ENCODE peak calls at places on chromosomes 3 and 15, in four cellular contexts. One of them, this sample, is unnamed.

GRCh38 chr3:150945226-150945625 is 27.3 kb downstream of the CLRN1 start:
- DNase-seq in M059J: peak
- DNase-seq in HEK293T: no peak
- DNase-seq in transverse colon: no peak
- DNase-seq in this sample: peak

GRCh38 chr15:77066961-77067690 is 3.8 kb downstream of the TSPAN3 start:
- DNase-seq in transverse colon: no peak
- DNase-seq in M059J: peak
- DNase-seq in HEK293T: peak
- DNase-seq in this sample: no peak

GRCh38 chr15:42608110-42608531 is 32.7 kb downstream of the STARD9 start:
- DNase-seq in HEK293T: no peak
- DNase-seq in M059J: peak
- DNase-seq in transverse colon: peak
- DNase-seq in this sample: peak

GRCh38 chr15:27342991-27343390 is 372.0 kb downstream of the GABRG3 start:
- DNase-seq in transverse colon: no peak
- DNase-seq in HEK293T: no peak
- DNase-seq in M059J: no peak
- DNase-seq in this sample: no peak

GRCh38 chr3:111956995-111957736 is 21.7 kb upstream of the ABHD10 start:
- DNase-seq in HEK293T: no peak
- DNase-seq in transverse colon: no peak
- DNase-seq in M059J: no peak
- DNase-seq in this sample: no peak

GRCh38 chr15:69304176-69304533 is 5.4 kb downstream of the PAQR5 start:
- DNase-seq in HEK293T: no peak
- DNase-seq in transverse colon: no peak
- DNase-seq in M059J: peak
- DNase-seq in this sample: peak

GRCh38 chr3:16978234-16978920 is 93.6 kb downstream of the PLCL2 start:
- DNase-seq in HEK293T: no peak
- DNase-seq in transverse colon: no peak
- DNase-seq in M059J: peak
- DNase-seq in this sample: peak

GRCh38 chr3:50502584-50503423 is 630 bp downstream of the CACNA2D2 start:
- DNase-seq in M059J: no peak
- DNase-seq in HEK293T: peak
- DNase-seq in transverse colon: no peak
- DNase-seq in this sample: no peak

GRCh38 chr15:95928822-95929221 is 401.7 kb upstream of the NR2F2 start:
- DNase-seq in HEK293T: no peak
- DNase-seq in M059J: no peak
- DNase-seq in transverse colon: no peak
- DNase-seq in this sample: no peak

GRCh38 chr3:192188218-192188835 is 539.0 kb downstream of the FGF12 start:
- DNase-seq in M059J: peak
- DNase-seq in HEK293T: peak
- DNase-seq in transverse colon: peak
- DNase-seq in this sample: peak

GRCh38 chr15:81098884-81099601 is 35.0 kb upstream of the CFAP161 start:
- DNase-seq in transverse colon: no peak
- DNase-seq in M059J: no peak
- DNase-seq in HEK293T: no peak
- DNase-seq in this sample: no peak

GRCh38 chr15:43541785-43542184 is 24.4 kb downstream of the MAP1A start:
- DNase-seq in transverse colon: no peak
- DNase-seq in HEK293T: no peak
- DNase-seq in M059J: no peak
- DNase-seq in this sample: no peak

GRCh38 chr15:40069178-40070165 is 30.5 kb upstream of the SRP14 start:
- DNase-seq in M059J: peak
- DNase-seq in transverse colon: peak
- DNase-seq in HEK293T: peak
- DNase-seq in this sample: no peak

GRCh38 chr3:24628523-24629258 is 134.0 kb upstream of the THRB start:
- DNase-seq in HEK293T: no peak
- DNase-seq in M059J: no peak
- DNase-seq in transverse colon: no peak
- DNase-seq in this sample: no peak

GRCh38 chr3:4426782-4427344 is 40.2 kb downstream of the SUMF1 start:
- DNase-seq in M059J: peak
- DNase-seq in HEK293T: peak
- DNase-seq in transverse colon: no peak
- DNase-seq in this sample: peak

GRCh38 chr15:81256916-81257315 is 60.2 kb downstream of the IL16 start:
- DNase-seq in HEK293T: no peak
- DNase-seq in transverse colon: no peak
- DNase-seq in M059J: peak
- DNase-seq in this sample: peak

GRCh38 chr3:64796597-64796996 is 108.8 kb upstream of the ADAMTS9 start:
- DNase-seq in M059J: peak
- DNase-seq in transverse colon: no peak
- DNase-seq in HEK293T: no peak
- DNase-seq in this sample: no peak

GRCh38 chr3:52534281-52535183 is 875 bp upstream of the NT5DC2 start:
- DNase-seq in M059J: no peak
- DNase-seq in HEK293T: no peak
- DNase-seq in transverse colon: no peak
- DNase-seq in this sample: no peak

GRCh38 chr15:72047020-72047419 is 70.9 kb downstream of the MYO9A start:
- DNase-seq in M059J: peak
- DNase-seq in HEK293T: no peak
- DNase-seq in transverse colon: no peak
- DNase-seq in this sample: peak

GRCh38 chr3:8371955-8372600 is 129.5 kb upstream of the LMCD1 start:
- DNase-seq in HEK293T: no peak
- DNase-seq in M059J: no peak
- DNase-seq in transverse colon: no peak
- DNase-seq in this sample: no peak

GRCh38 chr15:66768984-66769383 is 66.9 kb downstream of the SMAD6 start:
- DNase-seq in transverse colon: no peak
- DNase-seq in HEK293T: no peak
- DNase-seq in M059J: no peak
- DNase-seq in this sample: no peak

GRCh38 chr3:82163907-82164520 is 402.6 kb upstream of the GBE1 start:
- DNase-seq in M059J: no peak
- DNase-seq in transverse colon: no peak
- DNase-seq in HEK293T: no peak
- DNase-seq in this sample: no peak

GRCh38 chr15:45442497-45443135 is 64.3 kb upstream of the GATM start:
- DNase-seq in HEK293T: no peak
- DNase-seq in M059J: peak
- DNase-seq in transverse colon: no peak
- DNase-seq in this sample: peak

GRCh38 chr3:101262393-101263240 is 57.8 kb downstream of the IMPG2 start:
- DNase-seq in HEK293T: no peak
- DNase-seq in M059J: no peak
- DNase-seq in transverse colon: no peak
- DNase-seq in this sample: no peak

GRCh38 chr3:195245531-195245951 is 25.4 kb downstream of the XXYLT1 start:
- DNase-seq in M059J: no peak
- DNase-seq in transverse colon: no peak
- DNase-seq in HEK293T: no peak
- DNase-seq in this sample: no peak

GRCh38 chr3:66428733-66429132 is 72.1 kb downstream of the LRIG1 start:
- DNase-seq in HEK293T: no peak
- DNase-seq in M059J: peak
- DNase-seq in transverse colon: peak
- DNase-seq in this sample: peak

GRCh38 chr15:74312445-74313007 is 54.9 kb downstream of the CYP11A1 start:
- DNase-seq in transverse colon: no peak
- DNase-seq in HEK293T: no peak
- DNase-seq in M059J: no peak
- DNase-seq in this sample: no peak

GRCh38 chr15:60396964-60397771 is 618 bp downstream of the ANXA2 start:
- DNase-seq in M059J: peak
- DNase-seq in HEK293T: peak
- DNase-seq in transverse colon: peak
- DNase-seq in this sample: no peak

GRCh38 chr3:152834354-152835310 is at the start of gene P2RY1:
- DNase-seq in HEK293T: peak
- DNase-seq in M059J: peak
- DNase-seq in transverse colon: peak
- DNase-seq in this sample: peak

GRCh38 chr3:40504636-40505430 is 1.0 kb upstream of the ZNF620 start:
- DNase-seq in HEK293T: no peak
- DNase-seq in transverse colon: no peak
- DNase-seq in M059J: peak
- DNase-seq in this sample: peak

GRCh38 chr3:146747928-146748327 is 142.8 kb upstream of the PLSCR5 start:
- DNase-seq in transverse colon: no peak
- DNase-seq in M059J: peak
- DNase-seq in HEK293T: no peak
- DNase-seq in this sample: peak

GRCh38 chr3:12970684-12971083 is 102.5 kb downstream of the IQSEC1 start:
- DNase-seq in M059J: no peak
- DNase-seq in HEK293T: no peak
- DNase-seq in transverse colon: no peak
- DNase-seq in this sample: no peak

GRCh38 chr3:34239870-34240269 is 441.4 kb downstream of the PDCD6IP start:
- DNase-seq in M059J: no peak
- DNase-seq in HEK293T: no peak
- DNase-seq in transverse colon: no peak
- DNase-seq in this sample: no peak

GRCh38 chr15:45522931-45523331 is 376 bp upstream of the SLC30A4 start:
- DNase-seq in M059J: peak
- DNase-seq in transverse colon: no peak
- DNase-seq in HEK293T: peak
- DNase-seq in this sample: peak

GRCh38 chr3:143668924-143669790 is 179.1 kb downstream of the SLC9A9 start:
- DNase-seq in HEK293T: no peak
- DNase-seq in M059J: no peak
- DNase-seq in transverse colon: peak
- DNase-seq in this sample: no peak

GRCh38 chr3:15769256-15769915 is 28.4 kb downstream of the ANKRD28 start:
- DNase-seq in M059J: no peak
- DNase-seq in HEK293T: no peak
- DNase-seq in transverse colon: no peak
- DNase-seq in this sample: peak

GRCh38 chr3:146503459-146504202 is 34.3 kb upstream of the PLSCR2 start:
- DNase-seq in M059J: peak
- DNase-seq in transverse colon: peak
- DNase-seq in HEK293T: no peak
- DNase-seq in this sample: peak

This sample was measured in astrocyte.